ENCODE peak calls at places on chromosome 17, in four cellular contexts. W is naive thymus-derived CD4-positive, alpha-beta T cell; T is CD4-positive, alpha-beta T cell; J is brain microvascular endothelial cell. F is an unnamed sample.

GRCh38 chr17:47184671-47185070 is 4.4 kb downstream of the CDC27 start:
- DNase-seq in T (no peak), W (no peak), J (no peak), F (no peak)

GRCh38 chr17:49209061-49209571 is 1.3 kb downstream of the GNGT2 start:
- DNase-seq in W (peak), T (no peak), J (no peak), F (no peak)

GRCh38 chr17:75913537-75914210 is 9.0 kb upstream of the MRPL38 start:
- DNase-seq in W (no peak), J (no peak), T (no peak), F (no peak)

GRCh38 chr17:14838567-14838966 is 426.6 kb downstream of the PMP22 start:
- DNase-seq in T (no peak), J (no peak), W (no peak), F (no peak)

GRCh38 chr17:71656987-71657858 is 463.6 kb upstream of the SOX9 start:
- DNase-seq in J (no peak), W (no peak), T (no peak), F (no peak)

GRCh38 chr17:64687959-64688358 is 25.9 kb upstream of the SMURF2 start:
- DNase-seq in J (no peak), T (no peak), W (no peak), F (no peak)

GRCh38 chr17:40295471-40296457 is 8.1 kb downstream of the CDC6 start:
- DNase-seq in J (no peak), W (no peak), T (no peak), F (no peak)

GRCh38 chr17:61157246-61157887 is 242.3 kb upstream of the TBX2 start:
- DNase-seq in W (no peak), J (peak), T (no peak), F (no peak)

GRCh38 chr17:35796942-35797341 is 1.5 kb upstream of the MMP28 start:
- DNase-seq in W (no peak), J (no peak), T (no peak), F (no peak)

GRCh38 chr17:17067277-17067676 is 25.0 kb downstream of the MPRIP start:
- DNase-seq in W (no peak), T (no peak), J (peak), F (no peak)

GRCh38 chr17:4599505-4600281 is 15.4 kb downstream of the SMTNL2 start:
- DNase-seq in T (no peak), J (no peak), W (no peak), F (no peak)

GRCh38 chr17:20992987-20993862 is 49.6 kb downstream of the USP22 start:
- DNase-seq in W (peak), J (peak), T (peak), F (peak)

GRCh38 chr17:53039981-53040380 is 782.7 kb upstream of the KIF2B start:
- DNase-seq in W (no peak), T (no peak), J (no peak), F (no peak)

GRCh38 chr17:50976951-50977472 is 110.9 kb upstream of the TOB1 start:
- DNase-seq in J (no peak), T (no peak), W (no peak), F (no peak)

GRCh38 chr17:2547176-2547575 is 35.5 kb upstream of the METTL16 start:
- DNase-seq in T (no peak), W (no peak), J (peak), F (no peak)

GRCh38 chr17:70791748-70792443 is 622.6 kb downstream of the KCNJ2 start:
- DNase-seq in W (no peak), J (no peak), T (no peak), F (no peak)

GRCh38 chr17:48715496-48716399 is 6.6 kb downstream of the PRAC1 start:
- DNase-seq in W (no peak), J (no peak), T (no peak), F (no peak)

GRCh38 chr17:47188266-47188665 is 829 bp downstream of the CDC27 start:
- DNase-seq in J (peak), W (peak), T (no peak), F (no peak)

GRCh38 chr17:21161498-21162393 is 35.0 kb downstream of the DHRS7B start:
- DNase-seq in J (peak), W (no peak), T (no peak), F (no peak)

GRCh38 chr17:40417258-40417608 is 463 bp downstream of the TOP2A start:
- DNase-seq in J (peak), W (no peak), T (no peak), F (no peak)

GRCh38 chr17:17134952-17135340 is 71.2 kb downstream of the PLD6 start:
- DNase-seq in T (no peak), W (no peak), J (no peak), F (no peak)

GRCh38 chr17:10021239-10021638 is 116.2 kb upstream of the RCVRN start:
- DNase-seq in T (no peak), J (no peak), W (no peak), F (no peak)

GRCh38 chr17:46962374-46962790 is 16.7 kb downstream of the RPRML start:
- DNase-seq in T (no peak), J (peak), W (no peak), F (no peak)

GRCh38 chr17:40079545-40079944 is 16.8 kb downstream of the THRA start:
- DNase-seq in J (no peak), T (no peak), W (no peak), F (no peak)

GRCh38 chr17:44386182-44386525 is 3.3 kb downstream of the ITGA2B start:
- DNase-seq in T (no peak), W (no peak), J (no peak), F (no peak)

GRCh38 chr17:76654408-76654807 is 10.9 kb upstream of the ST6GALNAC1 start:
- DNase-seq in J (no peak), W (no peak), T (no peak), F (no peak)

GRCh38 chr17:75250009-75250471 is 11.4 kb downstream of the GGA3 start:
- DNase-seq in W (peak), T (peak), J (peak), F (no peak)

GRCh38 chr17:42133461-42134041 is 10.9 kb downstream of the HSPB9 start:
- DNase-seq in T (peak), J (no peak), W (peak), F (no peak)

GRCh38 chr17:61701978-61702377 is 111.0 kb upstream of the NACA2 start:
- DNase-seq in J (no peak), W (no peak), T (no peak), F (no peak)

GRCh38 chr17:73068322-73069153 is 23.9 kb downstream of the SLC39A11 start:
- DNase-seq in W (no peak), T (no peak), J (peak), F (no peak)

GRCh38 chr17:17140590-17140980 is 65.5 kb downstream of the PLD6 start:
- DNase-seq in T (no peak), J (peak), W (no peak), F (no peak)

GRCh38 chr17:57440522-57441269 is 184.4 kb downstream of the MSI2 start:
- DNase-seq in T (peak), J (peak), W (peak), F (no peak)

DNA sequence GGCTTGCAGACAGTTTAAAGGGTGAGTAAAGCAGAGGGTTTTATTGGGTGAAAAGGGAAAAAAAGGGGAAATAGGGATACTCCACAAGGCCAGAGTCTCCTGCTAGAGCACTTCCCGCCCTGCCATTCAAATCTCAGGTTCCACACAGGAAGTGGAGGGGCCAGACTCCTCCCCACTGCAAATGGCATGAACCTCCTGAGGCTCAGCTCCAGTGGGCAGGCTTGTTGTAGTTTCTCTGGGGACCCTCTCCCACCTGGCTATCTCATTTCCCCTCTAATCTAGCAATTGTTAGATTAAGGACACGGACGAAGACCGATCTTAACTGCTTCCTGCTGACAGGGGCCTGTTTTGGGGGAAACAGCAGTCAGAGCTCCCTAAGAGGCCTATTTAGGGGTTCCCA is 43.4 kb downstream of the TAOK1 start:
- DNase-seq in T (no peak), J (no peak), W (no peak), F (no peak)
- H3K27ac ChIP-seq in T (no peak), J (no peak), W (no peak), F (no peak)

DNA sequence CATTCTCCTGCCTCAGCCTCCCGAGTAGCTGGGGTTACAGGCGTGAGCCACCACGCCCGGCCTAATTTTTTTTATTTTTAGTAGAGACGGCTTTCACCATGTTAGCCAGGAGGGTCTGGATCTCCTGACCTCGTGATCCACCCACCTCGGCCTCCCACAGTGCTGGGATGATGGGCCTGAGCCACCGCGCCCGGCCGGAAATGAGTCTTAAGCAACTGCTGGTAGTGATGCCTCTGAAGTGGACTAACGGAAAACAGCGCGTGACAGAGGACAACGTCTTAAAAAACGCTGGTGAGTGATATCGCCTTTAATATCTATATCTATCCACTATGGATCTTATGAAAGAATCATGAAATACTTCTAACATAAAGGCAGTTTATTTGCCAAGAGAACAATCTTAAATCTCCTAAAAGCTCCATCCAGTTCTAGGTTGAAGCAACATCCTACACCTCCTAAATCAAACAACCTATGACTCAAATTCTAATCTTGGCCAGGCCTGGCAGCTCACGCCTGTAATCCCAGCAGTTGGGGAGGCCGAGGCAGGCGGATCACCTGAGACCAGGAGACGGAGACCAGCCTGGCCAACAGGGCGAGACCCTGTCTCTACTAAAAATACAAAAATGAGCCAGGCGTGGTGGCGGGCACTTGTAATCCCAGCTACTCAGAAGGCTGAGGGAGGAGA is 69.8 kb downstream of the NXN start:
- DNase-seq in J (peak), W (no peak), T (no peak), F (no peak)
- H3K27ac ChIP-seq in J (peak), W (no peak), T (no peak), F (no peak)

GRCh38 chr17:6642592-6642991 is 1.7 kb downstream of the TXNDC17 start:
- DNase-seq in T (no peak), J (no peak), W (no peak), F (no peak)
- H3K27ac ChIP-seq in T (no peak), J (no peak), W (peak), F (no peak)

DNA sequence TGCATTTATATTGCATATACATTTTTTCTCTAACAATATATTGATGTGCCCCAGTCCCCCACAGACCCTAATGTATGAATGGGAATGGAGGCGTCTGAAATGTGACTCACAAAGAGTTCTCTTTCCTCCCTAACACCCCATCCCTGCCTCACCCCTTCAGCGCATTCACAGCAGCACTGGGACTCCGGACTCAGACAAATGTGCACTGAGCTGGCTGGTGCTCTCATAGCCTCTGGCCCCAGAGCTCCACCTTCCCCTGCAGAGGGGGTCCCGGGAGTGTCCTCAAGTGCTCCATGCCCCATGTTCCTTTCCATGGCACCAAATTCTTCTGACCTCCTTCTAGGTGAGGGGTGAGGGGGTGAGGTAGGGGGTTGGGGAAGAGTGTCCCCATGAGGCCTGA is 20.6 kb downstream of the NPTX1 start:
- DNase-seq in J (no peak), T (no peak), W (no peak), F (no peak)
- H3K27ac ChIP-seq in J (no peak), T (no peak), W (peak), F (no peak)

F was measured in iPS DF 6.9.